ENCODE peak calls at places on chromosome 9, in nine cellular contexts. P is fibroblast of lung, E is endodermal cell, J is K562, K is neural progenitor cell, M is PC-3, D is DND-41, O is H1, Y is MM.1S. B is an unnamed sample.

GRCh38 chr9:81737871-81738507 is 48.6 kb upstream of the TLE1 start:
- DNase-seq in J (no peak), D (no peak), K (no peak), P (peak), O (no peak), M (peak), E (peak), Y (no peak), B (no peak)

GRCh38 chr9:87742813-87743428 is 17.0 kb downstream of the CTSL start:
- DNase-seq in D (no peak), E (no peak), P (peak), O (no peak), J (peak), Y (no peak), K (no peak), M (no peak), B (no peak)

GRCh38 chr9:82923410-82924242 is 139.3 kb downstream of the RASEF start:
- DNase-seq in D (no peak), E (no peak), Y (no peak), P (no peak), O (no peak), M (no peak), K (peak), J (no peak), B (no peak)

GRCh38 chr9:127935765-127936221 is 1.9 kb downstream of the DPM2 start:
- DNase-seq in D (no peak), O (no peak), K (no peak), J (peak), E (no peak), P (no peak), M (no peak), Y (no peak), B (no peak)

GRCh38 chr9:72029986-72030385 is 30.4 kb downstream of the C9orf57 start:
- DNase-seq in Y (no peak), D (no peak), O (no peak), E (no peak), P (no peak), M (no peak), K (no peak), J (no peak), B (no peak)

GRCh38 chr9:89802809-89803355 is 198.1 kb downstream of the GADD45G start:
- DNase-seq in O (no peak), J (no peak), E (peak), P (peak), M (no peak), K (no peak), Y (no peak), D (no peak), B (no peak)

GRCh38 chr9:137405677-137406081 is 17.3 kb downstream of the EXD3 start:
- DNase-seq in Y (no peak), E (no peak), J (no peak), D (no peak), K (no peak), O (no peak), M (peak), P (no peak), B (peak)

GRCh38 chr9:89744730-89745129 is 139.9 kb downstream of the GADD45G start:
- DNase-seq in K (no peak), O (no peak), P (no peak), M (peak), J (no peak), Y (no peak), D (peak), E (no peak), B (peak)

GRCh38 chr9:16321461-16322119 is 548.9 kb downstream of the BNC2 start:
- DNase-seq in J (no peak), D (no peak), K (peak), P (peak), Y (no peak), M (peak), O (no peak), E (no peak), B (peak)

DNA sequence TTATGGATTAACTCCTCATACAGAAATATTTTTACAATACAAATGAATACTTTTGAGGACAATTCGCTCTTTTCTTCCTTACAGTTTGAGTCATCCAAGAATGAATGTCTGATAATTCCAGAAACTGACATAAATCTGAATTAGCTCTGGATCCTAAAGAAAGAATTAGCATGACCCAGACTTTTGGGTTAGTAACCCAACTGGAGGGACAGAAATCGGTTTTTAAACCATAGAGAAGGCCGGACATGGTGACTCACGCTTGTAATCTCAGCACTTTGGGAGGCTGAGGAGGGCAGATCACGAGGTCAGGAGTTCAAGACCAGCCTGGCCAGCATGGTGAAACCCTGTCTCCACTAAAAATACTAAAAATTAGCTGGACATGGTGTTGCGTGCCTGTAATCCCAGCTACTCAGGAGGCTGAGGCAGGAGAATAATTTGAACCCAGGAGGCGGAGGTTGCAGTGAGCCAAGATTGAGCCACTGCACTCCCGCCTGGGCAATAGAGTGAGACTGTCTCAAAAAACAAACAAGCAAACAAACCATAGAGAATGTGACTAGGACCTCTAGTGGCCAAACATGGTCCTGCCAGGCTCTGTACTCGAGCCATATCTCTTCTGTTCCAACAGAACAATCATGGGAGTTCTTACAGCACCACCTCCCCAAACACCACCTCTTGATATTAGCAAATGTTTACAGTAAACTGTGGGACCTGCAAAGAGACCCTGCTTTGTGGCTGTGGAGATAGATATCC is 44.8 kb downstream of the LURAP1L start:
- DNase-seq in D (no peak), K (peak), O (peak), E (peak), M (peak), J (peak), P (no peak), Y (peak), B (no peak)
- TF ChIP-seq CTCF in D (peak), K (peak), O (peak), E (peak), M (peak), J (peak), P (peak), Y (peak), B (peak)

GRCh38 chr9:133585481-133586367 is 23.5 kb downstream of the FAM163B start:
- DNase-seq in O (no peak), E (no peak), K (peak), M (no peak), D (no peak), Y (no peak), J (no peak), P (no peak), B (no peak)
- H3K9ac ChIP-seq in O (no peak), E (no peak), K (no peak), M (no peak), D (no peak), Y (no peak), J (no peak), P (no peak), B (no peak)

GRCh38 chr9:4836676-4837075 is 43.9 kb downstream of the RCL1 start:
- DNase-seq in J (no peak), K (no peak), O (no peak), D (no peak), E (no peak), P (peak), Y (no peak), M (no peak), B (no peak)

GRCh38 chr9:4840018-4840417 is 47.3 kb downstream of the RCL1 start:
- DNase-seq in Y (no peak), P (no peak), K (no peak), J (no peak), E (no peak), M (no peak), O (no peak), D (no peak), B (no peak)

GRCh38 chr9:4837768-4838546 is 45.2 kb downstream of the RCL1 start:
- DNase-seq in Y (no peak), D (no peak), P (peak), M (peak), J (no peak), O (no peak), E (no peak), K (no peak), B (no peak)

GRCh38 chr9:4839470-4839912 is 46.7 kb downstream of the RCL1 start:
- DNase-seq in O (no peak), J (no peak), D (no peak), M (no peak), P (no peak), K (no peak), Y (no peak), E (no peak), B (no peak)

GRCh38 chr9:4837126-4837767 is 44.5 kb downstream of the RCL1 start:
- DNase-seq in M (no peak), J (no peak), P (peak), Y (no peak), E (no peak), D (no peak), K (no peak), O (no peak), B (no peak)
- H3K4me3 ChIP-seq in M (no peak), J (no peak), P (no peak), Y (no peak), E (no peak), D (no peak), K (no peak), O (no peak), B (no peak)

DNA sequence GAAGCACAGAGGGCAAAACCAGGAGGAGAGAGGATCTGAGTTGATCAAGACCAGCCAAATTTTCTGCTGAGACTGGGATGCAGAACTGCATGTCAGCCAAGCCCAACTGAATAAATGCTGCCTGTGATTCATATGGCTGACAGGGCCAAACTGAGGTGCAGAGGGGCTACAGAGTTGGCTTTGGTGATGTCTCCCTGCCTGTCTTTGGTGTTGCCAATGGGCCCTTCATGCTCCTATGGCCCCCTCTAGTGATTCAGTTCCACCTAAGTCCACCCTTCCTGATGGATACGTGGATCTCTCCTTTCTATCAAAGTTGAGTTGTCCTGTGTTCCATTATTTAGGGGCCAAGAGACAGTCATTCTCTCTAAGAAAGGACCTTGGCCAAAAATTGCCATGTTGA is 163.6 kb upstream of the TLE4 start:
- DNase-seq in D (no peak), K (no peak), P (no peak), J (no peak), Y (no peak), E (peak), M (no peak), O (no peak), B (no peak)
- TF ChIP-seq CTCF in D (no peak), K (peak), P (no peak), J (no peak), Y (no peak), E (peak), M (peak), O (peak), B (no peak)